ENCODE peak calls at places on chromosomes 6 and 20, in eight cellular contexts. U is Panc1; S is left ventricle myocardium superior; V is effector CD4-positive, alpha-beta T cell; X is NCI-H446 treated with DMSO at 0.1 percent for 48 hours; H is endodermal cell; T is KG1; K is stimulated activated CD8-positive, alpha-beta memory T cell treated with anti-CD3 and anti-CD28 coated beads, Interleukin-7, amount 100 ng/mL, for 48 hours. I is an unnamed sample.

GRCh38 chr6:12815089-12815488 is 98.5 kb downstream of the PHACTR1 start:
- DNase-seq in V (no peak), T (no peak), X (no peak), H (no peak), U (no peak), S (no peak), K (no peak), I (no peak)

GRCh38 chr6:109002100-109002697 is 92.4 kb downstream of the SESN1 start:
- DNase-seq in T (no peak), K (no peak), X (no peak), H (no peak), V (no peak), U (no peak), S (no peak), I (no peak)

GRCh38 chr6:78925317-78925716 is 58.0 kb downstream of the IRAK1BP1 start:
- DNase-seq in T (no peak), U (no peak), S (no peak), H (no peak), V (no peak), X (no peak), K (no peak), I (no peak)

GRCh38 chr6:99822741-99823512 is 171.1 kb downstream of the MCHR2 start:
- DNase-seq in S (no peak), T (no peak), U (peak; percentile 12), K (no peak), H (peak; percentile 55), X (peak; percentile 45), V (no peak), I (no peak)

GRCh38 chr6:50850223-50850751 is 31.6 kb downstream of the TFAP2B start:
- DNase-seq in U (no peak), T (no peak), X (no peak), S (no peak), K (no peak), H (peak; percentile 87), V (no peak), I (no peak)

GRCh38 chr20:56458227-56458821 is 10.1 kb upstream of the RTF2 start:
- DNase-seq in K (no peak), X (no peak), T (no peak), H (no peak), S (no peak), V (no peak), U (no peak), I (no peak)

GRCh38 chr6:74015427-74015826 is 319.4 kb downstream of the CD109 start:
- DNase-seq in X (no peak), H (no peak), T (no peak), V (no peak), K (no peak), S (no peak), U (no peak), I (no peak)

GRCh38 chr20:17177341-17177740 is 49.5 kb upstream of the PCSK2 start:
- DNase-seq in S (no peak), V (no peak), U (no peak), H (peak; percentile 42), X (no peak), T (no peak), K (no peak), I (no peak)

GRCh38 chr6:112338310-112338709 is 8.8 kb upstream of the RFPL4B start:
- DNase-seq in S (no peak), X (no peak), K (no peak), T (no peak), H (no peak), V (no peak), U (no peak), I (no peak)

I was measured in T follicular helper cell.